ENCODE peak calls at places on chromosomes 1 and 21, in six cellular contexts. L is stomach, O is ovary, Z is breast epithelium, W is transverse colon, H is prostate gland. J is an unnamed sample.
A peak's percentile ranks its signal among the peaks of the same experiment; 100 is the strongest.

GRCh38 chr21:45509566-45510465 is 32.4 kb downstream of the SLC19A1 start:
- DNase-seq in L (no peak), W (no peak), Z (no peak), O (peak; percentile 39), H (no peak), J (peak; percentile 77)

GRCh38 chr1:236516929-236517704 is 6.7 kb upstream of the LGALS8 start:
- DNase-seq in W (no peak), L (no peak), Z (no peak), H (peak; percentile 58), O (no peak), J (no peak)

GRCh38 chr1:235567812-235568444 is 63.7 kb upstream of the B3GALNT2 start:
- DNase-seq in H (no peak), O (no peak), W (no peak), L (no peak), Z (no peak), J (peak; percentile 41)

GRCh38 chr1:213070399-213070798 is 19.4 kb downstream of the RPS6KC1 start:
- DNase-seq in H (peak; percentile 9), W (no peak), O (no peak), L (peak; percentile 46), Z (no peak), J (no peak)

GRCh38 chr1:33918368-33918767 is 54.5 kb downstream of the HMGB4 start:
- DNase-seq in H (no peak), Z (no peak), O (no peak), L (no peak), W (no peak), J (no peak)

GRCh38 chr1:180213401-180214177 is 16.5 kb upstream of the LHX4 start:
- DNase-seq in Z (no peak), O (no peak), L (no peak), H (no peak), W (peak; percentile 41), J (peak; percentile 72)

GRCh38 chr1:6591222-6591621 is 11.4 kb downstream of the ZBTB48 start:
- DNase-seq in Z (no peak), O (no peak), W (no peak), H (no peak), L (no peak), J (peak; percentile 88)

GRCh38 chr1:180609643-180610555 is 21.9 kb upstream of the XPR1 start:
- DNase-seq in Z (no peak), H (no peak), O (no peak), L (no peak), W (no peak), J (no peak)

GRCh38 chr1:16677552-16678423 is 11.0 kb upstream of the RNU1-3 start:
- DNase-seq in Z (no peak), L (no peak), W (peak; percentile 25), O (peak; percentile 18), H (no peak), J (peak; percentile 62)

GRCh38 chr1:57966751-57967406 is 543.0 kb upstream of the DAB1 start:
- DNase-seq in O (no peak), L (no peak), H (no peak), W (no peak), Z (no peak), J (no peak)

GRCh38 chr1:201226859-201227488 is 36.4 kb downstream of the IGFN1 start:
- DNase-seq in Z (no peak), W (no peak), H (no peak), L (no peak), O (no peak), J (no peak)

GRCh38 chr1:214004014-214004413 is 16.2 kb downstream of the PROX1 start:
- DNase-seq in O (no peak), H (no peak), W (no peak), L (no peak), Z (no peak), J (no peak)

GRCh38 chr1:155191904-155192303 is 15.8 kb downstream of the THBS3 start:
- DNase-seq in Z (no peak), H (no peak), O (peak; percentile 55), W (peak; percentile 47), L (no peak), J (no peak)

GRCh38 chr21:41706678-41707077 is 60.2 kb downstream of the RIPK4 start:
- DNase-seq in H (no peak), L (no peak), W (peak; percentile 69), Z (no peak), O (no peak), J (no peak)

GRCh38 chr1:9561429-9561828 is 22.2 kb downstream of the SLC25A33 start:
- DNase-seq in L (no peak), O (no peak), W (peak; percentile 45), H (peak; percentile 34), Z (no peak), J (no peak)

GRCh38 chr21:38796426-38796825 is 9.3 kb upstream of the ETS2 start:
- DNase-seq in O (no peak), W (no peak), Z (no peak), H (no peak), L (no peak), J (no peak)

GRCh38 chr1:201460783-201461182 is 8.2 kb downstream of the PHLDA3 start:
- DNase-seq in W (no peak), H (no peak), L (no peak), Z (no peak), O (no peak), J (peak; percentile 8)

GRCh38 chr1:183841950-183842816 is 37.3 kb downstream of the RGL1 start:
- DNase-seq in L (no peak), W (peak; percentile 26), H (peak; percentile 21), O (no peak), Z (no peak), J (no peak)

GRCh38 chr1:41955461-41956159 is 36.9 kb upstream of the HIVEP3 start:
- DNase-seq in W (no peak), H (no peak), Z (no peak), L (no peak), O (no peak), J (no peak)

GRCh38 chr1:222247811-222248310 is 300.0 kb downstream of the HHIPL2 start:
- DNase-seq in O (no peak), W (no peak), H (no peak), L (no peak), Z (no peak), J (no peak)

GRCh38 chr1:114061431-114061830 is 82.2 kb downstream of the OLFML3 start:
- DNase-seq in L (no peak), H (no peak), W (no peak), O (no peak), Z (no peak), J (no peak)

GRCh38 chr1:228684609-228685008 is 50.7 kb upstream of the RHOU start:
- DNase-seq in O (no peak), W (no peak), Z (no peak), L (no peak), H (no peak), J (no peak)

GRCh38 chr1:10530281-10530740 is 55.6 kb downstream of the PEX14 start:
- DNase-seq in O (peak; percentile 76), W (peak; percentile 45), Z (no peak), L (peak; percentile 61), H (peak; percentile 64), J (no peak)

GRCh38 chr1:26991310-26992116 is 2.0 kb upstream of the TRNP1 start:
- DNase-seq in O (no peak), W (no peak), H (no peak), L (no peak), Z (no peak), J (no peak)

GRCh38 chr1:46549697-46550681 is 1.5 kb downstream of the KNCN start:
- DNase-seq in Z (no peak), L (no peak), H (no peak), W (no peak), O (no peak), J (peak; percentile 56)

GRCh38 chr1:56509713-56510641 is 69.4 kb downstream of the PLPP3 start:
- DNase-seq in W (no peak), Z (no peak), O (no peak), L (no peak), H (no peak), J (no peak)

GRCh38 chr1:19313961-19314882 is 2.1 kb downstream of the SLC66A1 start:
- DNase-seq in H (no peak), O (no peak), Z (no peak), L (no peak), W (no peak), J (peak; percentile 67)

GRCh38 chr1:100206301-100206700 is 28.2 kb upstream of the LRRC39 start:
- DNase-seq in O (no peak), W (no peak), H (no peak), L (no peak), Z (no peak), J (no peak)

GRCh38 chr1:112618721-112619517 is at the start of gene ST7L:
- DNase-seq in H (peak; percentile 86), W (peak; percentile 69), Z (peak; percentile 72), L (peak; percentile 73), O (peak; percentile 78), J (peak; percentile 94)

GRCh38 chr1:2135425-2135824 is 59.1 kb downstream of the FAAP20 start:
- DNase-seq in L (peak; percentile 62), H (peak; percentile 61), W (peak; percentile 45), O (peak; percentile 51), Z (peak; percentile 77), J (peak; percentile 80)
- TF ChIP-seq CTCF in L (no peak), H (no peak), W (no peak), O (no peak), Z (no peak), J (no peak)

GRCh38 chr1:24414884-24415333 is 693 bp upstream of the NIPAL3 start:
- DNase-seq in O (no peak), Z (no peak), L (no peak), W (no peak), H (no peak), J (no peak)
- TF ChIP-seq POLR2A in O (no peak), Z (no peak), L (no peak), W (no peak), H (no peak), J (no peak)

GRCh38 chr1:3174487-3175247 is 105.7 kb downstream of the PRDM16 start:
- DNase-seq in L (peak; percentile 90), W (peak; percentile 38), Z (peak; percentile 81), H (peak; percentile 91), O (peak; percentile 74), J (no peak)
- TF ChIP-seq CTCF in L (peak; percentile 18), W (no peak), Z (no peak), H (no peak), O (no peak), J (no peak)

DNA sequence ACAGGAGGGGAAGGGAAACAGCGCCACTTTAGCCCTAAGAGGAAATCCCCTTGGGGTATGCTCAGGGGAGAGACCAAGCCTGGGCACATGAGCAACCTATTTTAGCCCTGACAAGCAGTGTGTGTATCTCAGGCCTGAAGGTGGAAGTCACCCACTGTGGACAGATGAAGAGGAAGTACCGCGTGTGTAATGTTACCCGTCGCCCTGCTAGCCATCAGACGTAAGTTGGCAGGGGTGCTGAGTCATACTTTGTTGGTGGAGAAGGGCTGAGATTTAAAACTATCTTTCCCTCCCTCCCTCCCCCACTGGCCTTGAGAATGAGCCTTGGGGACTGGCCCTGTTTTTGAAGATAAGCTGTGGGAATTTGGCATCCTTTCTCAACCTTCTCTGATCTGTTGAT is 11.2 kb downstream of the AGO1 start:
- DNase-seq in W (no peak), L (no peak), H (no peak), Z (no peak), O (peak; percentile 38), J (peak; percentile 83)
- TF ChIP-seq POLR2A in W (no peak), L (no peak), H (no peak), Z (no peak), O (no peak), J (no peak)

J was measured in spleen.